ENCODE peak calls at places on chromosomes 2 and 18, in eight cellular contexts. S is IMR-90; C is A549; F is right cardiac atrium; L is effector memory CD4-positive, alpha-beta T cell; X is heart left ventricle; W is iPS DF 6.9; I is body of pancreas. V is an unnamed sample.

GRCh38 chr2:112204411-112204810 is 50.4 kb downstream of the ZC3H8 start:
- DNase-seq in S (peak; percentile 16), C (peak; percentile 30), F (no peak), L (no peak), X (no peak), W (no peak), I (no peak), V (no peak)

GRCh38 chr2:17171446-17172049 is 346.7 kb downstream of the RAD51AP2 start:
- DNase-seq in S (peak; percentile 23), C (peak; percentile 45), F (peak; percentile 45), L (no peak), X (no peak), W (peak; percentile 20), I (no peak), V (peak; percentile 26)

GRCh38 chr18:35732652-35733051 is 151.1 kb downstream of the GALNT1 start:
- DNase-seq in S (peak; percentile 53), C (no peak), F (peak; percentile 49), L (no peak), X (peak; percentile 52), W (no peak), I (no peak), V (no peak)

GRCh38 chr2:142119347-142119746 is 11.5 kb downstream of the LRP1B start:
- DNase-seq in S (no peak), C (no peak), F (no peak), L (no peak), X (no peak), W (no peak), I (no peak), V (no peak)

GRCh38 chr2:163155279-163155883 is 316.8 kb upstream of the KCNH7 start:
- DNase-seq in S (peak; percentile 35), C (peak; percentile 44), F (no peak), L (no peak), X (no peak), W (peak; percentile 20), I (no peak), V (no peak)

GRCh38 chr2:239533917-239534316 is 133.1 kb upstream of the HDAC4 start:
- DNase-seq in S (no peak), C (no peak), F (no peak), L (no peak), X (peak; percentile 48), W (no peak), I (no peak), V (no peak)

GRCh38 chr2:209458018-209458979 is 34.5 kb downstream of the MAP2 start:
- DNase-seq in S (no peak), C (no peak), F (no peak), L (no peak), X (no peak), W (no peak), I (no peak), V (no peak)

GRCh38 chr2:66432801-66433694 is 1.9 kb upstream of the MEIS1 start:
- DNase-seq in S (peak; percentile 98), C (peak; percentile 93), F (peak; percentile 94), L (no peak), X (peak; percentile 93), W (no peak), I (peak; percentile 94), V (peak; percentile 86)

GRCh38 chr18:45792551-45793294 is 32.8 kb upstream of the SIGLEC15 start:
- DNase-seq in S (peak; percentile 49), C (no peak), F (no peak), L (no peak), X (no peak), W (no peak), I (no peak), V (no peak)

GRCh38 chr18:38243291-38243690 is 677.7 kb upstream of the CELF4 start:
- DNase-seq in S (no peak), C (no peak), F (no peak), L (no peak), X (no peak), W (no peak), I (no peak), V (no peak)

GRCh38 chr2:33372940-33373553 is 103.4 kb upstream of the RASGRP3 start:
- DNase-seq in S (peak; percentile 28), C (peak; percentile 77), F (no peak), L (no peak), X (no peak), W (peak; percentile 35), I (peak; percentile 28), V (peak; percentile 26)

GRCh38 chr2:200845669-200846325 is 18.7 kb downstream of the CLK1 start:
- DNase-seq in S (no peak), C (no peak), F (no peak), L (no peak), X (no peak), W (no peak), I (no peak), V (no peak)

GRCh38 chr2:64988420-64989125 is 626 bp upstream of the SLC1A4 start:
- DNase-seq in S (peak; percentile 89), C (peak; percentile 89), F (peak; percentile 73), L (peak; percentile 27), X (no peak), W (no peak), I (peak; percentile 71), V (peak; percentile 61)

GRCh38 chr2:15559379-15559778 is 1.8 kb downstream of the NBAS start:
- DNase-seq in S (no peak), C (no peak), F (no peak), L (no peak), X (no peak), W (no peak), I (no peak), V (no peak)

GRCh38 chr2:17616405-17616804 is 75.9 kb downstream of the VSNL1 start:
- DNase-seq in S (no peak), C (no peak), F (no peak), L (no peak), X (no peak), W (no peak), I (no peak), V (no peak)

GRCh38 chr2:132623096-132623839 is 46.7 kb downstream of the LYPD1 start:
- DNase-seq in S (peak; percentile 79), C (no peak), F (no peak), L (no peak), X (no peak), W (no peak), I (no peak), V (no peak)

GRCh38 chr2:70094978-70095832 is 7.9 kb downstream of the PCBP1 start:
- DNase-seq in S (peak; percentile 67), C (peak; percentile 70), F (peak; percentile 69), L (peak; percentile 17), X (peak; percentile 66), W (no peak), I (peak; percentile 73), V (no peak)

GRCh38 chr2:123415678-123416077 is 609.4 kb upstream of the CNTNAP5 start:
- DNase-seq in S (no peak), C (no peak), F (no peak), L (no peak), X (no peak), W (no peak), I (no peak), V (no peak)

GRCh38 chr2:224584768-224585204 is 377 bp downstream of the CUL3 start:
- DNase-seq in S (no peak), C (peak; percentile 40), F (no peak), L (peak; percentile 37), X (peak; percentile 67), W (no peak), I (peak; percentile 56), V (peak; percentile 60)

DNA sequence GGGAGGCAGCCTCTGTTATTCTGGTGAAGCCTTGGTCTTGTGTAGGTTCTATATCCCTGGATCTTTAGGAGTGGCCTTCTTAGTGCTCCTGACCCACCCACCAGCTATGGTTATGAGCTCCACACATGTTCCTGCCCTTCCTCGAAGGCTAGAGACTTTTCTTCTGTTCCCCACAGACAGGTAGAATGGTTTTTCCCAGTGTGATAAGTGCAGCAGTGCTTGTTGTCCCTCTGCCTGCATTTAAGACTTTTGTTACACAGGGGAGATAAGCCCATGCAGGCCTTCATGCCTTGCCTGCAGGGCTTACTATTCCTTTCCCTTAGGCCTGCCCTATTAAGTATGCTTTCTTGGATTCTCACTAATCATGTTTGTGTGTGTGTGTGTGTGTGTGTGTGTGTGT is 48.4 kb upstream of the DSC1 start:
- DNase-seq in S (no peak), C (no peak), F (no peak), L (no peak), X (no peak), W (no peak), I (no peak), V (no peak)
- H3K4me1 ChIP-seq in S (no peaks in the 10 kb centered on the region), C (peaks cover 11% of the 10 kb centered on the region), F (peaks cover 2% of the 10 kb centered on the region), L (no peaks in the 10 kb centered on the region), X (no peaks in the 10 kb centered on the region), W (no peaks in the 10 kb centered on the region), I (peaks cover 8% of the 10 kb centered on the region), V (no peaks in the 10 kb centered on the region)

GRCh38 chr2:6814869-6815268 is 50.8 kb downstream of the CMPK2 start:
- DNase-seq in S (no peak), C (no peak), F (no peak), L (no peak), X (no peak), W (no peak), I (no peak), V (no peak)
- H3K4me1 ChIP-seq in S (no peaks in the 10 kb centered on the region), C (no peaks in the 10 kb centered on the region), F (no peaks in the 10 kb centered on the region), L (no peaks in the 10 kb centered on the region), X (no peaks in the 10 kb centered on the region), W (peaks cover 3% of the 10 kb centered on the region), I (no peaks in the 10 kb centered on the region), V (no peaks in the 10 kb centered on the region)

GRCh38 chr2:106140091-106140490 is 54.0 kb downstream of the UXS1 start:
- DNase-seq in S (no peak), C (no peak), F (no peak), L (no peak), X (no peak), W (no peak), I (no peak), V (no peak)

GRCh38 chr2:106142683-106143082 is 51.4 kb downstream of the UXS1 start:
- DNase-seq in S (peak; percentile 35), C (no peak), F (no peak), L (no peak), X (no peak), W (no peak), I (no peak), V (no peak)

GRCh38 chr2:106139575-106139935 is 54.5 kb downstream of the UXS1 start:
- DNase-seq in S (no peak), C (no peak), F (no peak), L (no peak), X (no peak), W (no peak), I (no peak), V (no peak)

GRCh38 chr2:106138904-106139574 is 55.1 kb downstream of the UXS1 start:
- DNase-seq in S (no peak), C (no peak), F (no peak), L (no peak), X (no peak), W (no peak), I (no peak), V (no peak)

DNA sequence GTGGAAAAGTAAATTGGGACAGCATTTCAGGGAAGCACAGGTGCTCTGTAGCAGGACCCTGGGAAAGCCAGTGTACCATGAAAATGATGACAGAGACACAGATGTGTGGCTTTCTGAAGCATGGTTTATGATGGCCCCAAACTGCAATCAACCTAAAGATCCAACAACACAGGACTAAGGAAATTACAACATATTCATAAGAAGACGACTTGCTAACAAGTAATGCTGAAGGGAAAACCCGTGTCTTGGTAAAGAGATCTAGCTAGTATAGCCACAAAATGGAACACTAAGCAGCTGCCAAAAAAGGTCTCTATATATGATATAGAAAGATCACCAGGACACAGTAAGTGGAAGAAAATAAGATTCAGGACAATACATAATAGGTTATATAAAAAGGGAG is 53.2 kb downstream of the UXS1 start:
- DNase-seq in S (no peak), C (no peak), F (no peak), L (no peak), X (no peak), W (no peak), I (no peak), V (no peak)
- H3K4me1 ChIP-seq in S (peaks cover 22% of the 10 kb centered on the region), C (no peaks in the 10 kb centered on the region), F (peaks cover 6% of the 10 kb centered on the region), L (peaks cover 47% of the 10 kb centered on the region), X (no peaks in the 10 kb centered on the region), W (peaks cover 3% of the 10 kb centered on the region), I (peaks cover 12% of the 10 kb centered on the region), V (no peaks in the 10 kb centered on the region)

GRCh38 chr2:149860276-149860921 is 272.8 kb upstream of the MMADHC start:
- DNase-seq in S (peak; percentile 92), C (no peak), F (no peak), L (no peak), X (peak; percentile 49), W (no peak), I (no peak), V (no peak)
- H3K4me1 ChIP-seq in S (peaks cover 10% of the 10 kb centered on the region), C (peaks cover 29% of the 10 kb centered on the region), F (no peaks in the 10 kb centered on the region), L (no peaks in the 10 kb centered on the region), X (no peaks in the 10 kb centered on the region), W (no peaks in the 10 kb centered on the region), I (no peaks in the 10 kb centered on the region), V (no peaks in the 10 kb centered on the region)